ENCODE peak calls at places on chromosomes 6 and 20, in seven cellular contexts. M, J, I, Q, T, G and W are unnamed samples.

GRCh38 chr20:60055740-60056139 is 97.5 kb downstream of the CDH26 start:
- DNase-seq in J (peak; percentile 40), G (no peak), I (peak; percentile 85), M (no peak), T (peak; percentile 31), Q (no peak), W (peak; percentile 63)

GRCh38 chr6:167129159-167129558 is 6.3 kb downstream of the CCR6 start:
- DNase-seq in G (no peak), Q (no peak), M (no peak), I (no peak), T (no peak), J (no peak), W (no peak)

GRCh38 chr6:97594834-97595233 is 311.8 kb upstream of the MMS22L start:
- DNase-seq in Q (no peak), G (no peak), M (no peak), I (no peak), J (no peak), T (no peak), W (no peak)

GRCh38 chr20:62499758-62500236 is 24.0 kb upstream of the GATA5 start:
- DNase-seq in M (no peak), Q (no peak), T (no peak), G (no peak), I (no peak), J (no peak), W (no peak)

GRCh38 chr20:57190536-57191265 is 75.7 kb downstream of the BMP7 start:
- DNase-seq in Q (no peak), T (no peak), I (no peak), J (no peak), M (no peak), G (no peak), W (peak; percentile 13)

GRCh38 chr6:170200458-170200891 is 90.4 kb downstream of the DLL1 start:
- DNase-seq in Q (no peak), T (no peak), M (no peak), I (no peak), J (no peak), G (no peak), W (no peak)

GRCh38 chr6:55174211-55175013 is at the start of gene HCRTR2:
- DNase-seq in G (no peak), J (no peak), Q (no peak), M (no peak), I (no peak), T (no peak), W (no peak)

GRCh38 chr6:89021629-89022028 is 58.2 kb upstream of the RNGTT start:
- DNase-seq in I (no peak), Q (no peak), M (no peak), G (no peak), T (no peak), J (no peak), W (no peak)

GRCh38 chr20:58538752-58539151 is 23.6 kb upstream of the APCDD1L start:
- DNase-seq in Q (no peak), M (no peak), G (no peak), J (peak; percentile 7), T (no peak), I (no peak), W (no peak)